ENCODE peak calls at places on chromosomes 16 and 17, in five cellular contexts. Q, Z, R, F and N are unnamed samples. For H3K4me1, the result is how much of the 10 kb centered on the place peaks cover.

GRCh38 chr16:88602091-88602490 is 31.9 kb downstream of the ZC3H18 start:
- DNase-seq in Q (no peak), R (peak), F (no peak), Z (no peak), N (peak)

GRCh38 chr16:80056334-80056733 is 455.8 kb upstream of the MAF start:
- DNase-seq in Z (no peak), Q (peak), R (no peak), F (no peak), N (no peak)

GRCh38 chr16:69562818-69563217 is 2.9 kb upstream of the NFAT5 start:
- DNase-seq in Q (no peak), Z (no peak), F (no peak), R (no peak), N (no peak)

GRCh38 chr17:79795795-79796569 is 895 bp downstream of the CBX8 start:
- DNase-seq in Z (no peak), Q (no peak), R (no peak), F (no peak), N (no peak)

GRCh38 chr17:63934391-63935112 is 2.4 kb upstream of the CD79B start:
- DNase-seq in Q (no peak), F (no peak), Z (no peak), R (no peak), N (no peak)

GRCh38 chr17:28741358-28742349 is 2.2 kb upstream of the TRAF4 start:
- DNase-seq in R (no peak), Q (no peak), Z (no peak), F (no peak), N (no peak)

GRCh38 chr16:9797306-9797705 is 384.9 kb downstream of the GRIN2A start:
- DNase-seq in F (no peak), R (peak), Z (peak), Q (no peak), N (no peak)

GRCh38 chr16:86701286-86701975 is 123.1 kb downstream of the FOXL1 start:
- DNase-seq in Q (no peak), Z (no peak), R (no peak), F (no peak), N (no peak)

GRCh38 chr16:67949645-67950044 is 5.7 kb upstream of the LCAT start:
- DNase-seq in F (no peak), Z (no peak), Q (no peak), R (no peak), N (no peak)

GRCh38 chr16:4892356-4893102 is 44.4 kb downstream of the PPL start:
- DNase-seq in Z (peak), F (no peak), R (no peak), Q (no peak), N (no peak)

GRCh38 chr16:14400285-14400977 is 229.6 kb downstream of the PARN start:
- DNase-seq in Q (no peak), Z (no peak), R (no peak), F (no peak), N (no peak)

GRCh38 chr16:89555265-89555664 is 5.2 kb upstream of the RPL13 start:
- DNase-seq in R (no peak), Z (no peak), Q (no peak), F (no peak), N (no peak)

GRCh38 chr16:85151603-85152413 is 39.5 kb upstream of the CIBAR2 start:
- DNase-seq in R (peak), Z (peak), F (peak), Q (peak), N (peak)

GRCh38 chr16:85148959-85149358 is 36.7 kb upstream of the CIBAR2 start:
- DNase-seq in Z (no peak), R (no peak), Q (no peak), F (peak), N (no peak)

GRCh38 chr16:85149776-85150175 is 37.5 kb upstream of the CIBAR2 start:
- DNase-seq in F (no peak), Q (no peak), R (no peak), Z (peak), N (no peak)

GRCh38 chr16:85151079-85151602 is 38.9 kb upstream of the CIBAR2 start:
- DNase-seq in R (no peak), F (no peak), Z (no peak), Q (no peak), N (no peak)

GRCh38 chr16:85150331-85150940 is 38.2 kb upstream of the CIBAR2 start:
- DNase-seq in R (no peak), Z (no peak), Q (no peak), F (no peak), N (no peak)
- H3K4me1 ChIP-seq in R (under half), Z (half or more), Q (half or more), F (under half), N (under half)

GRCh38 chr17:17541640-17542001 is 45.4 kb upstream of the RASD1 start:
- DNase-seq in Q (no peak), F (no peak), R (no peak), Z (no peak), N (no peak)
- H3K4me1 ChIP-seq in Q (half or more), F (under half), R (under half), Z (half or more), N (under half)

GRCh38 chr17:81094744-81095607 is 60.0 kb downstream of the BAIAP2 start:
- DNase-seq in Q (peak), R (peak), F (peak), Z (no peak), N (peak)

GRCh38 chr17:81096741-81097133 is 61.8 kb downstream of the BAIAP2 start:
- DNase-seq in R (no peak), F (peak), Q (no peak), Z (no peak), N (no peak)

GRCh38 chr17:81095608-81095888 is 60.6 kb downstream of the BAIAP2 start:
- DNase-seq in R (no peak), F (no peak), Z (no peak), Q (no peak), N (no peak)

GRCh38 chr17:81097943-81098308 is 63.0 kb downstream of the BAIAP2 start:
- DNase-seq in Q (peak), F (peak), Z (peak), R (peak), N (peak)

GRCh38 chr17:81097134-81097942 is 62.4 kb downstream of the BAIAP2 start:
- DNase-seq in R (peak), F (peak), Z (peak), Q (peak), N (peak)
- H3K4me1 ChIP-seq in R (half or more), F (half or more), Z (under half), Q (under half), N (under half)

GRCh38 chr16:2535644-2536021 is 2.2 kb upstream of the PDPK1 start:
- DNase-seq in Z (no peak), F (peak), Q (peak), R (no peak), N (no peak)
- H3K4me1 ChIP-seq in Z (half or more), F (under half), Q (under half), R (under half), N (under half)

DNA sequence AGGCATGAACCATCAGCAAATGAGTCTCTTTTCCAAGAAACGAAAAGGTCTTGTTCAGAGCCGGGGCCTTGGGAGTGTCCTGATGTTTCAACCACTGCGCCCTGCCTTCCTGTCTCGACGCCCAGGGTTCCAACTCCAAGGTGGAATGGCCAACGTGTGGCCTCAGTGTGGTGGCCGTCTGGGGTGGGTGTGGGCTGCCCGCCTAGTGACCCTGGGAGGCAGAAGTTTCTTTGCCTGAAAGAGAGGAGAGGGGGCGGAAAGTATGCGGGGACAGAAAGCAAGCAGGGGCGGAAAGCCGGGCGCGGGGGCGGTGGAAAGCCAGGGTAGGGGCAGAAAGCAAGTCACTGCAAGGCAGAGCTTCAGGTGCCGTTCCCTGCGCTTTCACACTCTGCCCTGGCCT is 4.1 kb downstream of the MSRB1 start:
- DNase-seq in Z (no peak), F (no peak), R (no peak), Q (no peak), N (no peak)
- H3K4me1 ChIP-seq in Z (under half), F (under half), R (under half), Q (under half), N (under half)